ENCODE peak calls at places on chromosome 10, in nine cellular contexts. E, H, A, Q, Y, J, Z, F and V are unnamed samples.

GRCh38 chr10:19815478-19816419 is 483 bp upstream of the PLXDC2 start:
- DNase-seq in Z (peak), Q (peak), E (no peak), A (peak), F (peak), J (peak), H (peak), Y (peak), V (peak)

GRCh38 chr10:21334891-21335696 is 190.4 kb downstream of the SKIDA1 start:
- DNase-seq in A (peak), Y (peak), E (no peak), J (peak), Z (no peak), H (no peak), F (peak), Q (no peak), V (peak)

GRCh38 chr10:78559514-78560392 is 509.0 kb upstream of the ZMIZ1 start:
- DNase-seq in E (no peak), Q (no peak), A (no peak), H (no peak), Z (no peak), J (no peak), F (no peak), Y (no peak), V (no peak)

GRCh38 chr10:83522456-83522855 is 616.9 kb upstream of the GHITM start:
- DNase-seq in Z (no peak), F (no peak), E (no peak), J (no peak), A (no peak), Y (no peak), H (no peak), Q (no peak), V (no peak)

GRCh38 chr10:100875484-100876166 is 37.1 kb upstream of the SLF2 start:
- DNase-seq in H (no peak), A (no peak), Y (no peak), E (no peak), Z (no peak), J (no peak), F (no peak), Q (no peak), V (no peak)

GRCh38 chr10:35921866-35922265 is 279.8 kb upstream of the FZD8 start:
- DNase-seq in Q (peak), H (no peak), A (no peak), J (no peak), Y (no peak), E (no peak), F (no peak), Z (no peak), V (no peak)

GRCh38 chr10:89944138-89944537 is 242.7 kb downstream of the KIF20B start:
- DNase-seq in J (no peak), A (no peak), E (no peak), F (no peak), Q (no peak), H (no peak), Z (no peak), Y (no peak), V (no peak)

GRCh38 chr10:131667047-131667446 is 233.8 kb upstream of the PPP2R2D start:
- DNase-seq in F (no peak), Q (no peak), A (no peak), E (no peak), Z (peak), J (no peak), H (no peak), Y (no peak), V (no peak)

GRCh38 chr10:74967850-74968620 is 141.6 kb downstream of the KAT6B start:
- DNase-seq in J (no peak), Z (no peak), Q (no peak), F (no peak), Y (peak), H (no peak), E (no peak), A (no peak), V (no peak)

GRCh38 chr10:70343712-70344111 is 38.7 kb downstream of the LRRC20 start:
- DNase-seq in E (no peak), Q (no peak), J (no peak), Y (no peak), F (no peak), Z (no peak), A (no peak), H (no peak), V (peak)

DNA sequence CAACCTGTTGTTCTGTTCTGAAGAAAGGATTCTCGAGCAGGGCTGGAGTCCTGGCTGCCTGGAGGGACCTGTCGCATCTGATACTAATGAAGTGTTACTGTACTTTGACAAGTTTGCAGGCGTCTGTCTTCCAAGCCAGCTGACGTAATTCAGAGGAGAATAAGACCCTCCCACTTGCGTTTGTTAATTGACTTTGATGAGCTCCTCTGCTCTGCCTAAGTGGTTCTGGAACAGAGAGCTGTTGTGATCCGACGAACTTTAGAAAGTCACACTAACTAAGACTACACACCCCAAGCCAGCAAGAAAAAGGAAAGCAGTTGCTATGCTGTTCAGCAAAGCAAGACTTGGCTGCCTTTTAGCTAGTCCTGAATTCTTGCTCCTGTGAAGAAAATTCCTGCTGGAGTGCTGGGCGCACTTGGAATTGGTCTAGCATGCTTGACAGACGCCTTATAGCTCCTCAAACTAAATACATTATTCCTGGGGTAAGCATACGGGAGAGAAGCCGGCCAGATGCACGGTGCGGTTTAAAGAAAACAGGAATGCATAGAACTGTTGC is 200.3 kb downstream of the CACNB2 start:
- DNase-seq in E (no peak), Z (no peak), Y (no peak), A (no peak), Q (no peak), F (peak), H (no peak), J (peak), V (peak)
- H3K4me3 ChIP-seq in E (no peak), Z (no peak), Y (no peak), A (peak), Q (peak), F (peak), H (no peak), J (peak), V (peak)

GRCh38 chr10:102394079-102394800 is 1.3 kb upstream of the NFKB2 start:
- DNase-seq in A (peak), Q (peak), Y (peak), F (peak), H (peak), Z (peak), E (peak), J (peak), V (peak)
- TF ChIP-seq CTCF in A (peak), Q (peak), Y (no peak), F (no peak), H (no peak), Z (no peak), E (no peak), J (peak), V (no peak)

GRCh38 chr10:116752969-116753665 is 10.8 kb upstream of the HSPA12A start:
- DNase-seq in H (no peak), Z (no peak), A (no peak), Y (no peak), Q (no peak), E (no peak), J (no peak), F (no peak), V (no peak)
- H3K4me3 ChIP-seq in H (no peak), Z (no peak), A (no peak), Y (no peak), Q (no peak), E (no peak), J (no peak), F (no peak), V (no peak)

DNA sequence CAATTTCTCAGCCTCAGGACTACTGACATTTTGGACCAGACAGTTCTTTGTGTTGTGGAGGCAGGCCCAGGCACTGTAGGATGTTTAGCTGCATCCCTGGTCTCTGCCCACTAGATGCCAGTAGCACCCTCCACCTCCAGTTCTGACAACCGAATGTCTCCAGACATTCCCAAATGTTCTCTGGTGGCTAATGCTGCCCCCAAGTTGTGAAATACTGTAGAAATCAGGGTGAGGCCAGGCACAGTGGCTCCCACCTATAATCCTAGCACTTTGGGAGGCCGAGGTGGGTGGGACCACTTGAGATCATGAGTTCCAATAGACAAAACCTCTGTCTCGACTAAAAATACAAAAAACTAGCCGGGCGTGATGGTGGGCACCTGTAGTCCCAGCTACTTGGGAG is 18.2 kb downstream of the HNRNPF start:
- DNase-seq in Y (peak), H (peak), A (no peak), Q (no peak), J (no peak), Z (peak), F (peak), E (no peak), V (peak)
- TF ChIP-seq CTCF in Y (peak), H (peak), A (no peak), Q (peak), J (peak), Z (peak), F (peak), E (peak), V (peak)

DNA sequence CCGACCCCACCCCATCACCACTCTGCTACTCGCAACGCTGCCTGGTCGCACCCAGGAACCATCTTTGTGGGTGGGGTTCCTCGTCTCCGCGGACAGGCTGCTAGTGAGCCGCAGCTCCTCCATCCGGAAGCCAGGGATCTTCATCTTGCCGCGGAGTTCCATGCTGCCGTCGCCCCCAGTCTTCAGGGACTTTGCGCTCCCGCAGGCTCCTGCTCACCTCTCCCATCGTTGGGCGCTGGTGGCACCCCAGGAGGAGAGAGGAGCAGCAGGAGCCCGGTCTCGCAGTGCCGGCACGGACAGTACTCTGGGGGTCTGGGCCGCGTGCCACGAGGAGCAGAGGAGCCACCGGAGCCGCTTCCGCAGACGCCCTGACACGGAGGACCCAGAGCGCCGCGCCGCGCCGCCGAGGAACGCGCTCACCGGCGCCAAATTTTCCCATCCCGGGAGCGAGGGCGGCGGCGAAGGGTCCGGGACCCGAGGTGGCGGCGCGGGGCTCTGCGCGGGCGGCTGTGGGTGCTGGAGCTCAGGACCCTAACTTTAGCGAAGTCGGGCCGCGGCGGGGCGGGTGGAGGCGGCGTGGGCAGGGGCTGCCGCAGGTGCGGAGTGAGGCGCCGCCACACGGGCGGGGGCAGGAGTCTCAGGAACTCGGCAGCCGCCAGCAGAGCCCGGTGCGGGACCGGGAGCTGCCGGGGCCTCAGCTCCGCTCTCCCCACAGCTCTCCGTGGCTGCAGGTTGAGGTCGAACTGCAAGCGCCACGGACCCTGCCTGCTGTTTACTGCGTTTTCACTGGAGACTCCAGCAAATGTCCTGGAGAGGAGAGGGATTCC is 750.2 kb upstream of the SORCS1 start:
- DNase-seq in Y (peak), F (no peak), Z (peak), J (no peak), E (no peak), A (peak), Q (no peak), H (peak), V (peak)
- H3K4me3 ChIP-seq in Y (peak), F (peak), Z (peak), J (peak), E (no peak), A (peak), Q (peak), H (peak), V (peak)